ENCODE peak calls at places on chromosomes 6 and 20, in nine cellular contexts. X, C, A, M, D, S, Z, F and K are unnamed samples.

GRCh38 chr20:1943267-1944002 is 48.2 kb downstream of the SIRPA start:
- DNase-seq in A (no peak), X (peak), M (no peak), D (no peak), C (peak), F (no peak), Z (no peak), S (peak), K (peak)

GRCh38 chr6:31834367-31834703 is 6.8 kb downstream of the HSPA1B start:
- DNase-seq in C (peak), A (peak), M (peak), S (peak), Z (peak), F (peak), X (peak), D (peak), K (peak)

GRCh38 chr6:90168693-90169131 is 127.9 kb downstream of the BACH2 start:
- DNase-seq in C (peak), Z (no peak), D (no peak), S (no peak), F (no peak), A (no peak), M (no peak), X (peak), K (no peak)

GRCh38 chr6:170087946-170088348 is 202.9 kb downstream of the DLL1 start:
- DNase-seq in Z (peak), S (no peak), M (no peak), A (peak), X (no peak), D (no peak), F (peak), C (no peak), K (peak)

GRCh38 chr6:107064579-107065065 is 36.6 kb downstream of the MTRES1 start:
- DNase-seq in F (no peak), M (no peak), C (no peak), S (no peak), D (no peak), Z (no peak), A (no peak), X (peak), K (no peak)

GRCh38 chr6:139166238-139166955 is 31.5 kb downstream of the HECA start:
- DNase-seq in D (no peak), X (no peak), M (no peak), A (no peak), C (no peak), F (no peak), S (no peak), Z (no peak), K (no peak)

GRCh38 chr6:134577998-134578397 is 260.1 kb upstream of the SGK1 start:
- DNase-seq in M (no peak), X (peak), S (no peak), Z (no peak), C (no peak), F (no peak), A (no peak), D (no peak), K (no peak)

GRCh38 chr6:144063744-144064401 is 31.5 kb downstream of the SF3B5 start:
- DNase-seq in F (peak), S (peak), A (peak), X (peak), M (peak), C (peak), Z (peak), D (peak), K (peak)

GRCh38 chr6:128538763-128539162 is 18.4 kb upstream of the PTPRK start:
- DNase-seq in S (no peak), D (no peak), A (no peak), C (no peak), M (no peak), X (no peak), Z (no peak), F (no peak), K (no peak)

GRCh38 chr20:49039854-49040253 is 6.3 kb upstream of the CSE1L start:
- DNase-seq in S (no peak), Z (no peak), A (no peak), D (no peak), M (no peak), F (no peak), X (no peak), C (no peak), K (no peak)
- TF ChIP-seq CTCF in S (no peak), Z (no peak), A (no peak), D (no peak), M (no peak), F (no peak), X (no peak), C (no peak), K (no peak)

GRCh38 chr20:46324960-46325703 is 16.8 kb upstream of the CDH22 start:
- DNase-seq in M (no peak), Z (no peak), S (no peak), C (peak), D (no peak), F (no peak), A (peak), X (peak), K (no peak)
- TF ChIP-seq CTCF in M (peak), Z (no peak), S (no peak), C (no peak), D (peak), F (no peak), A (peak), X (peak), K (peak)

GRCh38 chr6:130760006-130760405 is 67.2 kb upstream of the SMLR1 start:
- DNase-seq in A (peak), Z (no peak), C (peak), S (no peak), D (no peak), X (peak), M (no peak), F (no peak), K (no peak)
- TF ChIP-seq CTCF in A (peak), Z (no peak), C (no peak), S (no peak), D (no peak), X (peak), M (peak), F (no peak), K (no peak)

GRCh38 chr6:6105472-6106036 is 98.8 kb upstream of the NRN1 start:
- DNase-seq in S (no peak), C (no peak), Z (no peak), M (peak), X (no peak), F (no peak), D (no peak), A (peak), K (no peak)
- TF ChIP-seq CTCF in S (no peak), C (no peak), Z (no peak), M (no peak), X (no peak), F (peak), D (no peak), A (peak), K (peak)